ENCODE peak calls at places on chromosomes 5 and 9, in six cellular contexts. V is upper lobe of left lung, F is HepG2, S is A549, N is K562, D is GM12878. P is an unnamed sample.
A peak's percentile ranks its signal among the peaks of the same experiment; 100 is the strongest.

GRCh38 chr9:74333633-74334032 is 163.5 kb upstream of the RORB start:
- ATAC-seq in V (no peak), D (no peak), N (no peak), S (no peak), F (no peak), P (no peak)

GRCh38 chr5:65790371-65791163 is 68.6 kb downstream of the NLN start:
- ATAC-seq in D (peak; percentile 78), N (no peak), V (no peak), S (no peak), F (no peak), P (no peak)

GRCh38 chr9:124197177-124198095 is 60.3 kb upstream of the NEK6 start:
- ATAC-seq in F (no peak), V (peak; percentile 84), S (no peak), N (peak; percentile 89), D (peak; percentile 75), P (no peak)

GRCh38 chr9:21443849-21444625 is 3.8 kb downstream of the IFNA1 start:
- ATAC-seq in F (no peak), N (no peak), D (peak; percentile 92), V (no peak), S (no peak), P (no peak)

GRCh38 chr5:111741270-111741669 is 15.7 kb downstream of the NREP start:
- ATAC-seq in N (no peak), V (no peak), S (no peak), F (no peak), D (peak; percentile 76), P (no peak)

GRCh38 chr5:147310059-147310704 is 75.4 kb downstream of the STK32A start:
- ATAC-seq in F (peak; percentile 26), S (peak; percentile 100), V (peak; percentile 93), D (no peak), N (no peak), P (peak; percentile 82)

GRCh38 chr5:56282241-56282640 is 49.1 kb upstream of the ANKRD55 start:
- ATAC-seq in V (no peak), D (no peak), S (no peak), N (no peak), F (no peak), P (no peak)

GRCh38 chr9:2662496-2662895 is 40.9 kb downstream of the VLDLR start:
- ATAC-seq in V (no peak), S (peak; percentile 80), F (peak; percentile 59), N (no peak), D (no peak), P (no peak)

GRCh38 chr9:96192710-96193109 is 109.3 kb downstream of the HSD17B3 start:
- ATAC-seq in F (no peak), D (no peak), N (no peak), V (no peak), S (no peak), P (no peak)

GRCh38 chr9:97905228-97905627 is 17.1 kb downstream of the TRMO start:
- ATAC-seq in D (no peak), N (no peak), F (no peak), S (no peak), V (no peak), P (no peak)

GRCh38 chr5:68465133-68465532 is 249.6 kb downstream of the PIK3R1 start:
- ATAC-seq in S (no peak), D (peak; percentile 20), F (no peak), V (no peak), N (no peak), P (no peak)

GRCh38 chr5:19462019-19462418 is 526.0 kb downstream of the CDH18 start:
- ATAC-seq in D (no peak), V (no peak), F (no peak), S (no peak), N (no peak), P (no peak)

GRCh38 chr5:72036951-72037350 is 70.3 kb upstream of the MAP1B start:
- ATAC-seq in D (no peak), F (no peak), S (peak; percentile 46), N (no peak), V (no peak), P (no peak)

GRCh38 chr9:121981118-121981883 is 111.8 kb downstream of the TTLL11 start:
- ATAC-seq in F (no peak), S (no peak), N (no peak), D (no peak), V (no peak), P (no peak)

GRCh38 chr5:8993031-8993430 is 552.8 kb downstream of the SEMA5A start:
- ATAC-seq in V (no peak), F (no peak), D (no peak), N (no peak), S (no peak), P (no peak)

GRCh38 chr9:120399940-120400339 is 180.0 kb downstream of the CDK5RAP2 start:
- ATAC-seq in S (no peak), V (no peak), F (no peak), N (no peak), D (no peak), P (no peak)

GRCh38 chr5:109297900-109298299 is 111.9 kb downstream of the PJA2 start:
- ATAC-seq in F (no peak), N (peak; percentile 23), V (no peak), D (no peak), S (no peak), P (no peak)

GRCh38 chr9:76789850-76790249 is 25.6 kb downstream of the PCA3 start:
- ATAC-seq in N (no peak), F (no peak), V (no peak), D (no peak), S (no peak), P (no peak)

GRCh38 chr9:109439378-109440116 is 58.6 kb downstream of the PTPN3 start:
- ATAC-seq in N (no peak), S (no peak), D (peak; percentile 39), F (no peak), V (no peak), P (no peak)

GRCh38 chr5:161230222-161230621 is 316.3 kb downstream of the GABRB2 start:
- ATAC-seq in S (no peak), D (no peak), V (no peak), N (no peak), F (no peak), P (no peak)

GRCh38 chr5:180744253-180744652 is 4.4 kb upstream of the OR2Y1 start:
- ATAC-seq in V (no peak), D (no peak), N (no peak), S (no peak), F (no peak), P (no peak)

GRCh38 chr5:71932649-71933338 is 174.5 kb upstream of the MAP1B start:
- ATAC-seq in D (no peak), S (peak; percentile 93), F (peak; percentile 91), N (peak; percentile 83), V (peak; percentile 64), P (peak; percentile 72)

GRCh38 chr9:92781902-92782301 is 17.3 kb upstream of the BICD2 start:
- ATAC-seq in D (no peak), F (no peak), S (no peak), N (no peak), V (no peak), P (no peak)

GRCh38 chr5:176846335-176847140 is 36.2 kb downstream of the UNC5A start:
- ATAC-seq in F (peak; percentile 80), V (no peak), N (peak; percentile 77), S (peak; percentile 48), D (peak; percentile 86), P (no peak)

GRCh38 chr5:67515020-67515689 is 318.6 kb upstream of the CD180 start:
- ATAC-seq in V (no peak), F (no peak), D (peak; percentile 26), S (no peak), N (no peak), P (no peak)

DNA sequence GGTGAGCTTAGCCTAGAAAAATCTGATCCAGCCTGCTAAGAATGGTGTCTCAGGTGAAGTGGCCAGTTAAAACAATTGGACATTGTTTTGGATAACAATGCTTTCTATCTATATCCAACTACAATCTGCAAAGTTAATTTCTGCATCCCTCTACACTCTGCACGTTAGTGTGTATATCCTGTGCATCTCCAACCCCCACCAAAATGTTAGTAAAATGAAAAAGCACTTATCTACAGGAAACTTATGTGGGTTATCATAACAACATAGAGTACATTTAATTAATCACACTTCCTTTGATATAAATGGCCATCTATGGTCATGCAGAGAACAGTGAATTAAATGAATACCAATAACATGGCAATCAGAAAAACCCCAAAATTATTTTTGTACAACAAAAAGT is 158.7 kb downstream of the NFIB start:
- ATAC-seq in N (no peak), S (no peak), D (no peak), V (no peak), F (no peak), P (no peak)
- TF ChIP-seq EP300 in N (no peak), S (no peak), D (no peak), V (no peak), F (no peak), P (no peak)

GRCh38 chr9:83198336-83198735 is 135.4 kb upstream of the RASEF start:
- ATAC-seq in D (no peak), V (no peak), F (no peak), N (no peak), S (no peak), P (no peak)

GRCh38 chr9:83200531-83200930 is 137.6 kb upstream of the RASEF start:
- ATAC-seq in S (no peak), D (no peak), N (no peak), F (no peak), V (no peak), P (no peak)

GRCh38 chr9:83196946-83197345 is 134.0 kb upstream of the RASEF start:
- ATAC-seq in S (no peak), F (no peak), N (no peak), V (no peak), D (no peak), P (no peak)

GRCh38 chr9:83197611-83198010 is 134.7 kb upstream of the RASEF start:
- ATAC-seq in F (no peak), V (no peak), D (no peak), N (no peak), S (no peak), P (no peak)

GRCh38 chr9:83199240-83199639 is 136.3 kb upstream of the RASEF start:
- ATAC-seq in F (peak; percentile 99), N (peak; percentile 70), S (peak; percentile 96), D (peak; percentile 74), V (no peak), P (peak; percentile 60)
- TF ChIP-seq CTCF in F (peak; percentile 79), N (peak; percentile 28), S (peak; percentile 64), D (peak; percentile 48), V (peak; percentile 30), P (peak; percentile 45)

GRCh38 chr9:94005272-94005901 is 50.2 kb upstream of the BARX1 start:
- ATAC-seq in S (no peak), V (no peak), F (no peak), D (no peak), N (no peak), P (no peak)
- H3K4me1 ChIP-seq in S (no peaks in the 10 kb centered on the region), V (no peaks in the 10 kb centered on the region), F (no peaks in the 10 kb centered on the region), D (no peaks in the 10 kb centered on the region), N (no peaks in the 10 kb centered on the region), P (peaks cover under 1% of the 10 kb centered on the region)

GRCh38 chr5:35430381-35431162 is 187.1 kb upstream of the SPEF2 start:
- ATAC-seq in N (no peak), V (no peak), S (no peak), F (no peak), D (no peak), P (no peak)
- TF ChIP-seq EP300 in N (no peak), V (no peak), S (no peak), F (no peak), D (no peak), P (no peak)